ENCODE peak calls at places on chromosomes 2 and 18, in seven cellular contexts. R, Y, J, S, W, U and G are unnamed samples.

GRCh38 chr2:201279079-201279478 is 18.7 kb downstream of the CASP8 start:
- DNase-seq in W (no peak), J (no peak), Y (no peak), S (no peak), U (no peak), R (no peak), G (no peak)

GRCh38 chr18:79104137-79104536 is 34.9 kb downstream of the ATP9B start:
- DNase-seq in R (no peak), U (no peak), J (no peak), Y (no peak), S (no peak), W (no peak), G (no peak)

GRCh38 chr18:57002627-57003026 is 144.3 kb upstream of the BOD1L2 start:
- DNase-seq in R (no peak), S (no peak), U (peak), W (no peak), Y (no peak), J (no peak), G (no peak)

GRCh38 chr18:13198701-13199100 is 19.9 kb upstream of the LDLRAD4 start:
- DNase-seq in S (no peak), R (no peak), U (no peak), W (no peak), Y (no peak), J (no peak), G (no peak)

GRCh38 chr2:29430382-29431112 is 315.3 kb downstream of the CLIP4 start:
- DNase-seq in S (no peak), J (no peak), Y (no peak), R (no peak), U (no peak), W (no peak), G (no peak)

GRCh38 chr2:69683170-69683971 is 39.8 kb upstream of the AAK1 start:
- DNase-seq in S (no peak), W (peak), R (peak), J (peak), U (peak), Y (no peak), G (no peak)

GRCh38 chr2:110755494-110756078 is 23.2 kb downstream of the ACOXL start:
- DNase-seq in W (peak), S (no peak), U (no peak), Y (no peak), J (no peak), R (peak), G (no peak)

GRCh38 chr2:3465844-3466481 is 53.4 kb downstream of the ADI1 start:
- DNase-seq in S (no peak), U (no peak), J (no peak), Y (no peak), W (peak), R (no peak), G (peak)

GRCh38 chr2:67873916-67874315 is 188.9 kb downstream of the C1D start:
- DNase-seq in W (no peak), U (no peak), S (no peak), Y (no peak), R (no peak), J (no peak), G (no peak)

GRCh38 chr2:242031481-242032019 is 162.0 kb downstream of the RTP5 start:
- DNase-seq in J (peak), R (peak), S (no peak), U (no peak), Y (no peak), W (peak), G (peak)

GRCh38 chr2:235535423-235536130 is 41.7 kb downstream of the AGAP1 start:
- DNase-seq in R (no peak), J (no peak), U (no peak), W (no peak), S (no peak), Y (no peak), G (no peak)

GRCh38 chr18:11149441-11150270 is at the start of gene PIEZO2:
- DNase-seq in R (no peak), J (peak), S (peak), W (peak), Y (peak), U (peak), G (peak)

GRCh38 chr2:74006424-74006823 is 21.7 kb downstream of the TET3 start:
- DNase-seq in S (no peak), R (no peak), J (no peak), W (no peak), U (peak), Y (peak), G (no peak)

GRCh38 chr18:67525328-67526110 is 9.0 kb upstream of the DSEL start:
- DNase-seq in J (peak), Y (peak), R (no peak), U (peak), S (no peak), W (peak), G (peak)

GRCh38 chr2:28394331-28394877 is 1.7 kb downstream of the FOSL2 start:
- DNase-seq in J (peak), R (peak), S (no peak), U (peak), Y (peak), W (peak), G (no peak)

GRCh38 chr2:139790807-139791206 is 1010.6 kb upstream of the NXPH2 start:
- DNase-seq in W (no peak), Y (no peak), R (peak), S (no peak), J (no peak), U (no peak), G (no peak)

GRCh38 chr2:53173126-53173525 is 594.5 kb upstream of the CHAC2 start:
- DNase-seq in Y (no peak), U (no peak), S (no peak), W (no peak), J (no peak), R (no peak), G (no peak)

GRCh38 chr2:25606892-25607291 is 66.5 kb downstream of the DTNB start:
- DNase-seq in R (peak), J (no peak), S (no peak), U (no peak), W (peak), Y (no peak), G (no peak)

GRCh38 chr2:84942964-84943421 is 28.0 kb upstream of the KCMF1 start:
- DNase-seq in W (peak), S (no peak), Y (no peak), U (no peak), R (no peak), J (no peak), G (no peak)

GRCh38 chr18:13202571-13202970 is 16.0 kb upstream of the LDLRAD4 start:
- DNase-seq in J (no peak), R (no peak), W (no peak), U (no peak), Y (no peak), S (no peak), G (no peak)

GRCh38 chr2:25912851-25913695 is 34.8 kb upstream of the ASXL2 start:
- DNase-seq in U (no peak), Y (no peak), W (peak), J (no peak), S (no peak), R (no peak), G (peak)

GRCh38 chr18:44895176-44895798 is 214.6 kb downstream of the SETBP1 start:
- DNase-seq in W (peak), U (peak), S (no peak), R (peak), J (no peak), Y (no peak), G (no peak)

GRCh38 chr2:106956879-106957278 is 70.9 kb upstream of the ST6GAL2 start:
- DNase-seq in U (no peak), Y (no peak), R (no peak), S (no peak), W (peak), J (no peak), G (no peak)

GRCh38 chr2:27964067-27964466 is 73.5 kb downstream of the BABAM2 start:
- DNase-seq in U (no peak), S (no peak), J (no peak), Y (no peak), R (no peak), W (no peak), G (no peak)

GRCh38 chr2:234257859-234258561 is 207.5 kb downstream of the SPP2 start:
- DNase-seq in S (no peak), W (peak), U (no peak), R (peak), Y (no peak), J (no peak), G (peak)

GRCh38 chr18:70371908-70372307 is 83.1 kb downstream of the SOCS6 start:
- DNase-seq in J (no peak), U (no peak), Y (no peak), R (no peak), S (no peak), W (no peak), G (no peak)

GRCh38 chr18:6405237-6406074 is 9.3 kb downstream of the L3MBTL4 start:
- DNase-seq in S (no peak), J (no peak), U (no peak), Y (no peak), W (no peak), R (no peak), G (no peak)

GRCh38 chr2:219851801-219852481 is 224.5 kb downstream of the SLC4A3 start:
- DNase-seq in Y (peak), J (peak), U (no peak), S (no peak), W (peak), R (no peak), G (peak)

GRCh38 chr2:111172666-111173065 is 52.0 kb downstream of the BCL2L11 start:
- DNase-seq in U (peak), W (no peak), S (no peak), J (no peak), Y (no peak), R (no peak), G (no peak)

GRCh38 chr2:64840419-64840818 is 148.8 kb upstream of the SLC1A4 start:
- DNase-seq in Y (no peak), R (peak), S (no peak), U (no peak), J (no peak), W (peak), G (no peak)

GRCh38 chr2:205376071-205376470 is 306.2 kb upstream of the NRP2 start:
- DNase-seq in U (no peak), S (no peak), Y (no peak), R (no peak), W (no peak), J (no peak), G (no peak)

GRCh38 chr2:26559044-26559405 is 81.1 kb upstream of the OTOF start:
- DNase-seq in Y (no peak), R (no peak), S (no peak), J (no peak), U (no peak), W (no peak), G (no peak)

GRCh38 chr2:223068036-223068435 is 16.0 kb downstream of the KCNE4 start:
- DNase-seq in R (no peak), S (no peak), U (no peak), J (no peak), Y (no peak), W (no peak), G (no peak)
- TF ChIP-seq POLR2A in R (no peak), S (no peak), U (no peak), J (no peak), Y (no peak), W (no peak), G (no peak)

GRCh38 chr2:160281213-160281612 is 81.1 kb upstream of the ITGB6 start:
- DNase-seq in S (no peak), J (no peak), R (no peak), Y (no peak), U (no peak), W (no peak), G (no peak)
- TF ChIP-seq POLR2A in S (no peak), J (no peak), R (no peak), Y (no peak), U (no peak), W (no peak), G (no peak)

GRCh38 chr2:240438810-240439697 is 3.6 kb downstream of the GPC1 start:
- DNase-seq in Y (peak), R (no peak), W (no peak), U (no peak), S (no peak), J (no peak), G (no peak)
- TF ChIP-seq POLR2A in Y (no peak), R (no peak), W (no peak), U (no peak), S (no peak), J (no peak), G (no peak)

DNA sequence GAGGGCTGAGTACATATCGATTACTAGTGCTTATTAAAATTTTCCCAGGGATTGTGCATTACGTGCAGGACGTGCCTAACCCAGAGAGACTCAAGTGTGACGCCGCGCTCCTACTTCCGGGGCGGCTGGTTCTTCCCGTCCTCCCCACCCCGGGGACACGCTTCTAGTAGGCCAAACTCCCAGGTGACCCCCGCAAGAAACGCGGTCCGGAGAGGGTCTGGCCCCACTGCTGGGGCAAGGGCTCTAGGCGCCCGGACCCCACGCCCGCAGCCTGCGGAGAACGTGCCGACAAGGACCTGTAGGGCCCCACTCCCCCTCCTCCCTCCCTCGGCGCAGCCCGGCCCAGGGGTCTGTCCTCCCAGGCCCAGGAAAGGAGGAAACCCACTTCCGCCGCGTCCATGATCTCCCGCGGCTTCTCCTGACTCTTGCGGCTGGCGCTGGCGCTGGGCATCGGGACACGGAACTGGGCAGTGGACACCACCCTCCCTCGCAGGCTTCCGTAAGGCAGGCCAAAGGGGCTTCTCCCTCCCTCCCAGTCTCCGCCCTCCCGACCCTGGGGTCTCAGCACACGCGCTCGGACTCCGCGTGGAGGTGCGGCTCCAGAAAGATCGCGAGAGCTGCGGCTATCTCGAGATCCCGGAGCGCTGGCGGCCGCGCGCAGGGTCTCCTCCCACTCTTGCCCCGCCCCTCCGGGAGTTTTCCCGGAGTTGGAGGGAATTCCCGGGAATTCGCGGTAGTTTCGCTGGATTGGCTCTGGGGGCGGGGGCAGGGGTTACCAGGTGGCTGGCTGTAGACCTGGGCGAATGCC is at the start of gene DARS1:
- DNase-seq in U (peak), S (peak), W (peak), J (peak), R (peak), Y (peak), G (peak)
- TF ChIP-seq POLR2A in U (no peak), S (peak), W (peak), J (peak), R (peak), Y (peak), G (peak)

DNA sequence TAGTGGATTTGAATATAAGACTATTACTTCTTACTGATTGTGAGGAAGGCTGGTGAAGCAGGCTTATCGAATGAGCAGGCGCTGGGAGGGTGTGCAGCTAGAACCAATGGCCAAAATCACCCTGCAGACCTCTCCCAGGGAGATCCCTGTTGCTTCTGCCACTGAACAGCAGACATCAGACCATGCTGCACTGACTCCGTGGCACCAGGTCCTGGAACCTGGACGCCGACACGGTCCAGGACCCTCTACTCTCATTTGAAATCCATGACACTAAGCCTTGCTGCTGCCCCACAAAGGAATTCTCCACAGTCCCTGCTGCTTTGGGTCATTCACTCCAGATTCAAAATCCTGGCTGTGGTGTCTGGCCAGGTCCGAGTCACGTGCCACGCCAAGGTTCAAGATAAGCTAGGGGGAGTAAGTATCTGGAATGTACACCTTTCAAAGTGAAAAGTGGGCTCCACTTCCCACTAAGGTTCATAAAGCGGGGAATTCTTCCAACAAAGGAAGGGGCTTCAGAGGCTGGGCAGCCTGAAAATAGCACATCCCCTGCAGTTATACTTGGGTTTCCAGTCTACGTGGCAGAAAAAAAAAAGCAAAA is 9.0 kb upstream of the YWHAQ start:
- DNase-seq in U (no peak), J (no peak), R (no peak), Y (no peak), S (no peak), W (no peak), G (no peak)
- TF ChIP-seq POLR2A in U (no peak), J (no peak), R (no peak), Y (no peak), S (no peak), W (no peak), G (no peak)

GRCh38 chr2:134917958-134918517 is 584 bp upstream of the CCNT2 start:
- DNase-seq in W (no peak), S (no peak), R (no peak), J (no peak), U (no peak), Y (no peak), G (peak)

GRCh38 chr2:134919360-134920210 is 963 bp downstream of the CCNT2 start:
- DNase-seq in R (peak), S (no peak), U (no peak), W (peak), Y (no peak), J (no peak), G (no peak)

GRCh38 chr2:134917219-134917957 is 1.2 kb upstream of the CCNT2 start:
- DNase-seq in S (no peak), Y (peak), U (peak), J (peak), R (peak), W (no peak), G (no peak)

DNA sequence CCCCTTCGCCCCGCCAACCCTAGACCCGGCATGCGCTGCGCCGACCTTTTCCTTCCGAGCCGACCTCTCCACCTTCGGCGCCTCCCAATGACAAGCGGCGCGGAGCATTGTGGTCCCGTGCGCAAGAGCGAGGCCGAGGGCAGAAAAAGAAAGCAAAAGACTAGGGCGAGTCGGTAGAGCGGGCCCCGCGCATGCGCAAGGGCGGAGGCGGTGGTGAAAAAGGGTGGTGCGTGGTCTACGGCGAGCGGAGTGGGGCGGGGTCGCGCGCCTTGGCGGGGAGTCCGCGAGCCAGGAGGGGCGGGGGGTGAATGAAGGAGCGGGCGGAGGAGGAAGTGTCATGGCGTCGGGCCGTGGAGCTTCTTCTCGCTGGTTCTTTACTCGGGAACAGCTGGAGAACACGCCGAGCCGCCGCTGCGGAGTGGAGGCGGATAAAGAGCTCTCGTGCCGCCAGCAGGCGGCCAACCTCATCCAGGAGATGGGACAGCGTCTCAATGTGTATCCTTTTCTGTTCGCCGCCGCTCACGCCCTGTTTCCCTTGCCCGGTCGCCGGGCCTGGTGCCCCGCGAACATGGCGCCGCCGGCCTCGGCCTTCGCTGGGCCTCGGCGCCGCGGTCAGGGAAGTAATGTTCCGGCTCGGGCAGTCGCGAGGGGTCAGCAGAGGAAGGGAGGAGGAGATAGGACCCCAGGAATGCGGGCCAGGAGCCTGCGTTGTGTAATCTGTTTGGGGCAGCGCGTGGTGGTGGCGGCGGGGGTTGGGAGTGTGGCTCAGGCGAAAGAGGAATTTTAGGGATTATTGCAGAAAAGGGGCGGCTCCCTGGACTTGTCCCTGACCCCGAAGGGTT is at the start of gene CCNT2:
- DNase-seq in S (peak), Y (peak), U (peak), W (peak), J (peak), R (peak), G (peak)
- TF ChIP-seq POLR2A in S (peak), Y (peak), U (no peak), W (peak), J (peak), R (peak), G (peak)

GRCh38 chr18:23307567-23308295 is 145.4 kb upstream of the RIOK3 start:
- DNase-seq in Y (no peak), R (peak), W (peak), S (peak), U (no peak), J (peak), G (peak)

GRCh38 chr18:23314672-23315071 is 138.4 kb upstream of the RIOK3 start:
- DNase-seq in S (no peak), W (no peak), Y (no peak), J (no peak), R (no peak), U (no peak), G (no peak)

GRCh38 chr18:23306842-23307241 is 146.2 kb upstream of the RIOK3 start:
- DNase-seq in W (no peak), R (no peak), U (no peak), J (no peak), Y (no peak), S (no peak), G (no peak)

GRCh38 chr18:23313379-23313778 is 139.7 kb upstream of the RIOK3 start:
- DNase-seq in U (no peak), R (no peak), S (no peak), W (no peak), Y (no peak), J (no peak), G (no peak)

DNA sequence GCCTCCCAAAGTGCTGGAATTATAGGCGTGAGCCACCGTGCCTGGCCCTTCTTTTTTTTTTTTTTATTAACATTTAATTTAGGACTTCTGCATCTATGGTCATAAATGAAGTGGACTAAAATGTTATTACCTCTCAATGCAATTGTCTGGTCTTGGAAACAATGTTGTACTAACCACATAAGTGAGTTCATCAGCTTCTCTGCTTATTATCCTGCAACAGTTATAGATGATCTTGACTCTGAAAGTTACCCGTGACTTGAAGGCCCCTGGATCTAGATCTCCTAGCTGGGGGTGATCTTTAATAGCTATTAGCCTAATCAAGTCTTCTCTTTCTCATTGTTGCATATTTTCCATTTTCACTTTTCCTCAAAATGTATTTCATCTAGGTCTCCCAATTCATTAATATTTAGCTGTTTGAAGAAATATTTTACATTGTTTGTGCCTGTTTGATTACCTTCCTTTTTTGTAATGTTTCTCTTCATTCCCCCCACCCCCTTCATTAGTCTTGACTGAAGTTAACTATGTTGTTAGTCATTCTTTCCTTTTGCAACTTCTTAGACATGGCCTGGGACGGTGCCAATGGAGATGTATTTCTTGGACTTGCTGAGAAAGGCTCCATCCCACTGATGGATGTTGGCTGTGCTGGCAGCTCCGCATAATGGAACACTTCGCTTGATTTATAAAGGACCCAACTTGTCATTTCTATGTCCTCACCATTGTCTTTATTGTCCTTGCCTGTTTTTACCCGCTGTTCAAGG is 141.6 kb upstream of the RIOK3 start:
- DNase-seq in Y (no peak), U (peak), J (peak), S (no peak), W (peak), R (no peak), G (no peak)
- TF ChIP-seq POLR2A in Y (no peak), U (no peak), J (no peak), S (no peak), W (no peak), R (no peak), G (no peak)